ENCODE peak calls at places on chromosome X, in six cellular contexts. K is WTC11; C is activated T-cell treated with anti-CD3 and anti-CD28 coated beads, Interleukin-2, amount 50 U/mL, for 1 hour; B is immature natural killer cell; T is lower leg skin; D is head of caudate nucleus. O is an unnamed sample.

GRCh38 chrX:50697691-50698090 is 116.3 kb downstream of the SHROOM4 start:
- DNase-seq in B (no peak), C (no peak), T (no peak), K (no peak), D (no peak), O (no peak)

GRCh38 chrX:38089173-38089982 is 83.0 kb downstream of the SYTL5 start:
- DNase-seq in K (no peak), T (no peak), C (no peak), B (no peak), D (no peak), O (no peak)

GRCh38 chrX:149903889-149904748 is 23.1 kb downstream of the MAGEA8 start:
- DNase-seq in K (no peak), D (no peak), C (no peak), T (no peak), B (no peak), O (no peak)

GRCh38 chrX:15617111-15617510 is 16.4 kb upstream of the ACE2 start:
- DNase-seq in B (no peak), T (no peak), D (no peak), K (no peak), C (no peak), O (no peak)

GRCh38 chrX:114924423-114924822 is 93.0 kb downstream of the IL13RA2 start:
- DNase-seq in C (no peak), K (no peak), D (no peak), B (no peak), T (no peak), O (no peak)

GRCh38 chrX:122113376-122113775 is 1066.0 kb downstream of the GLUD2 start:
- DNase-seq in C (no peak), D (no peak), B (no peak), K (peak; percentile 11), T (peak; percentile 59), O (no peak)

GRCh38 chrX:50448565-50448964 is 22.1 kb downstream of the DGKK start:
- DNase-seq in B (peak; percentile 36), T (no peak), K (peak; percentile 48), D (no peak), C (no peak), O (no peak)

GRCh38 chrX:13396887-13397286 is 77.0 kb upstream of the ATXN3L start:
- DNase-seq in C (no peak), B (no peak), D (no peak), T (no peak), K (no peak), O (no peak)

GRCh38 chrX:40459576-40460158 is 121.1 kb upstream of the ATP6AP2 start:
- DNase-seq in C (no peak), K (peak; percentile 38), D (peak; percentile 84), T (no peak), B (no peak), O (no peak)

GRCh38 chrX:47278684-47279083 is 45.9 kb downstream of the USP11 start:
- DNase-seq in C (no peak), D (no peak), B (no peak), K (no peak), T (no peak), O (no peak)

GRCh38 chrX:10175317-10175871 is 18.6 kb downstream of the CLCN4 start:
- DNase-seq in C (no peak), B (no peak), K (no peak), D (no peak), T (no peak), O (no peak)

O was measured in central memory CD4-positive, alpha-beta T cell.